ENCODE peak calls at places on chromosomes 7 and 10, in ten cellular contexts. R, I, T, K, Y, B, D, A, H and J are unnamed samples. For H3K27me3, the result is how much of the 10 kb centered on the place peaks cover.

GRCh38 chr10:80599424-80599847 is 61.7 kb downstream of the SH2D4B start:
- DNase-seq in R (peak), I (peak), T (peak), K (peak), Y (no peak), B (no peak), D (no peak), A (peak), H (no peak), J (peak)

GRCh38 chr10:92342801-92343200 is 51.8 kb downstream of the MARCHF5 start:
- DNase-seq in R (no peak), I (no peak), T (no peak), K (no peak), Y (peak), B (no peak), D (no peak), A (peak), H (no peak), J (peak)

GRCh38 chr7:122889116-122889515 is 2.9 kb upstream of the CADPS2 start:
- DNase-seq in R (no peak), I (no peak), T (no peak), K (no peak), Y (no peak), B (no peak), D (no peak), A (no peak), H (no peak), J (no peak)

GRCh38 chr7:130899071-130899451 is 165.1 kb upstream of the KLF14 start:
- DNase-seq in R (no peak), I (no peak), T (no peak), K (no peak), Y (no peak), B (no peak), D (no peak), A (no peak), H (no peak), J (no peak)

GRCh38 chr10:15715619-15716227 is 4.0 kb downstream of the ITGA8 start:
- DNase-seq in R (no peak), I (peak), T (no peak), K (no peak), Y (no peak), B (no peak), D (no peak), A (peak), H (no peak), J (peak)

GRCh38 chr10:24254180-24254579 is 45.2 kb downstream of the KIAA1217 start:
- DNase-seq in R (no peak), I (no peak), T (no peak), K (no peak), Y (peak), B (peak), D (no peak), A (no peak), H (no peak), J (no peak)

GRCh38 chr10:64115913-64116643 is 594.9 kb downstream of the REEP3 start:
- DNase-seq in R (no peak), I (no peak), T (peak), K (no peak), Y (no peak), B (no peak), D (no peak), A (peak), H (no peak), J (no peak)

GRCh38 chr7:74256446-74257408 is 2.5 kb upstream of the RFC2 start:
- DNase-seq in R (no peak), I (no peak), T (no peak), K (no peak), Y (peak), B (no peak), D (no peak), A (peak), H (no peak), J (peak)

GRCh38 chr10:100781145-100781665 is 35.8 kb downstream of the PAX2 start:
- DNase-seq in R (no peak), I (no peak), T (no peak), K (no peak), Y (no peak), B (no peak), D (no peak), A (no peak), H (no peak), J (no peak)

GRCh38 chr10:59245751-59246150 is 69.3 kb downstream of the PHYHIPL start:
- DNase-seq in R (no peak), I (no peak), T (no peak), K (no peak), Y (no peak), B (no peak), D (no peak), A (no peak), H (no peak), J (no peak)

GRCh38 chr7:133873631-133874030 is 253.5 kb upstream of the LRGUK start:
- DNase-seq in R (no peak), I (no peak), T (no peak), K (no peak), Y (peak), B (no peak), D (no peak), A (no peak), H (no peak), J (no peak)

GRCh38 chr7:81690688-81691087 is 79.2 kb downstream of the HGF start:
- DNase-seq in R (no peak), I (no peak), T (no peak), K (no peak), Y (no peak), B (no peak), D (no peak), A (no peak), H (no peak), J (no peak)

GRCh38 chr10:73576890-73577591 is 14.1 kb downstream of the USP54 start:
- DNase-seq in R (no peak), I (no peak), T (no peak), K (no peak), Y (peak), B (no peak), D (no peak), A (peak), H (no peak), J (peak)

GRCh38 chr7:2728309-2729042 is 40.5 kb downstream of the AMZ1 start:
- DNase-seq in R (peak), I (no peak), T (no peak), K (peak), Y (no peak), B (peak), D (no peak), A (peak), H (no peak), J (peak)

GRCh38 chr7:120273476-120273975 is 551 bp downstream of the KCND2 start:
- DNase-seq in R (peak), I (peak), T (no peak), K (peak), Y (peak), B (no peak), D (no peak), A (peak), H (no peak), J (peak)

GRCh38 chr10:4073912-4074311 is 288.9 kb upstream of the KLF6 start:
- DNase-seq in R (no peak), I (no peak), T (no peak), K (no peak), Y (peak), B (peak), D (no peak), A (no peak), H (no peak), J (peak)

GRCh38 chr7:34463830-34464229 is 194.2 kb upstream of the NPSR1 start:
- DNase-seq in R (no peak), I (no peak), T (no peak), K (no peak), Y (no peak), B (no peak), D (no peak), A (no peak), H (no peak), J (no peak)

GRCh38 chr10:35641430-35642015 is 573 bp downstream of the FZD8 start:
- DNase-seq in R (no peak), I (no peak), T (no peak), K (no peak), Y (peak), B (no peak), D (no peak), A (peak), H (no peak), J (peak)

GRCh38 chr7:49112222-49112621 is 187.9 kb downstream of the CDC14C start:
- DNase-seq in R (no peak), I (no peak), T (no peak), K (peak), Y (no peak), B (no peak), D (no peak), A (no peak), H (no peak), J (no peak)

GRCh38 chr7:81846398-81846797 is 76.6 kb upstream of the HGF start:
- DNase-seq in R (no peak), I (no peak), T (no peak), K (no peak), Y (peak), B (peak), D (no peak), A (peak), H (no peak), J (peak)

GRCh38 chr10:129880191-129880590 is 83.9 kb downstream of the EBF3 start:
- DNase-seq in R (no peak), I (no peak), T (no peak), K (no peak), Y (no peak), B (no peak), D (no peak), A (no peak), H (no peak), J (no peak)
- H3K27me3 ChIP-seq in R (under half), I (under half), T (under half), K (under half), Y (under half), B (under half), D (under half), A (under half), H (under half), J (under half)

GRCh38 chr10:114392112-114392835 is 12.0 kb downstream of the AFAP1L2 start:
- DNase-seq in R (no peak), I (no peak), T (no peak), K (no peak), Y (no peak), B (no peak), D (no peak), A (no peak), H (no peak), J (no peak)
- H3K27me3 ChIP-seq in R (under half), I (under half), T (under half), K (under half), Y (under half), B (under half), D (under half), A (under half), H (under half), J (under half)

GRCh38 chr7:105156731-105157130 is 142.7 kb downstream of the KMT2E start:
- DNase-seq in R (no peak), I (no peak), T (no peak), K (no peak), Y (no peak), B (no peak), D (no peak), A (no peak), H (no peak), J (no peak)
- H3K27me3 ChIP-seq in R (under half), I (under half), T (under half), K (under half), Y (under half), B (under half), D (under half), A (under half), H (under half), J (under half)

DNA sequence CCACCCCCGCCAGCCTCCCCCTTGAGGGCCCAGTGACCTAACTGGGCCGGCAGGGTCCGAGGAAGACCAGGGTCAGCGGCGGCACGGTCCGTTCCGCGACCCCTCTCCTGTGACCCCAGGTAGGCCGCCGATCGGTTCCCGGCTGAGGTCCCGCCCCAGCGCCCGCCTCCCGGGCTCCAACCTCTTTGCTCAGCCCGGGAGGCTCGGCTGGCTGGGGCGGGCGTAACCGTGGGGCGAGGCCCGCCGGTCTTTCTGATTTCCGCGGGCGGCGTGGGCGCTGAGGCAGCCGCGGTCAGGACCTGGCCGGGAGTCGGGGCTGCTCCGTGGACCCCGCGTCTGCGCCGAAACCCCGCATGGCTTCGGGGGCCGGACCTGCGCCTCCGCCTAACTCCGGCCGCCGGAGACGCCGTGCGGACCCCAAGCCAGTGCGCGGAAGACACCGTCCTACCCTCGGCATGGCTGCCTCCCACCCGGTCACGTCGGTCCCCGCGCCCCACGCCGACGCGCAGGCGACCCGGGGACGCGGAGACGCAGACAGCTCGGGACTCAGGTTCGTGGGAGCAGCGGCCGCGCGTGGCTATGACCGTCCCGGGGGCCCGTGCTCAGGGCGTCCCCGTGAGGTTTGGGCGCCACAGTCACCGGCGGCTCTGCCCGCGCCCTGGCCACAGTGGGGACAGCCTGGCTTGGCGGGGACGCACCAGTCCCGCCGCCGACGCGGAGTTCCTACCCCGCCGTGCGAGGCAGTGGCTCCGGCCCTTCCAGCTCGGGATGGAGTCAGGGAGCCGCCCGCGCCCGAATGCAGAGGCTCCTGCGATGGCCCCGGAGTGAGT is 1.0 kb upstream of the VENTX start:
- DNase-seq in R (no peak), I (no peak), T (no peak), K (no peak), Y (no peak), B (no peak), D (no peak), A (peak), H (no peak), J (no peak)
- H3K27me3 ChIP-seq in R (half or more), I (half or more), T (under half), K (half or more), Y (under half), B (half or more), D (half or more), A (under half), H (under half), J (half or more)

DNA sequence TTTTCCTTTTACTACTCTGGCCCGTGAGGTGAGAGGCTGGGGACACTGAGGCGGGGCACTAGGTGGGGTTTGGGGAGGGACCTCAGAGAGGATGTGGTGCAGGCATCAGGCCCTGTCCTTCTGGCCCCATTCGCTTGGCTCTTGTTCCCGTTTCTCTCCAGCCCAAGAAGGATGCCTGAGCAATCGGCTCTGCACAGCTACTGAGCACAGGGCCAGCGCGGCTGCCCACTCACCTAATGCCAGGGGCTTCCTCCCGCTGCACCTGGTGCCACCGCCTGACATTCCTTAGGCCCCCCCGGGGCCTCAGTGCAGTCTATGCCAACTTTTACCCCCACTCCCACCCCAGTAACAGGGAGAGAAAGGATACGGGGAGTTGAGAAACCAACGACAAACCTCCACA is 12.5 kb downstream of the EMX2 start:
- DNase-seq in R (no peak), I (no peak), T (no peak), K (no peak), Y (no peak), B (no peak), D (no peak), A (no peak), H (no peak), J (no peak)
- H3K27me3 ChIP-seq in R (half or more), I (half or more), T (half or more), K (half or more), Y (under half), B (under half), D (half or more), A (under half), H (under half), J (under half)

DNA sequence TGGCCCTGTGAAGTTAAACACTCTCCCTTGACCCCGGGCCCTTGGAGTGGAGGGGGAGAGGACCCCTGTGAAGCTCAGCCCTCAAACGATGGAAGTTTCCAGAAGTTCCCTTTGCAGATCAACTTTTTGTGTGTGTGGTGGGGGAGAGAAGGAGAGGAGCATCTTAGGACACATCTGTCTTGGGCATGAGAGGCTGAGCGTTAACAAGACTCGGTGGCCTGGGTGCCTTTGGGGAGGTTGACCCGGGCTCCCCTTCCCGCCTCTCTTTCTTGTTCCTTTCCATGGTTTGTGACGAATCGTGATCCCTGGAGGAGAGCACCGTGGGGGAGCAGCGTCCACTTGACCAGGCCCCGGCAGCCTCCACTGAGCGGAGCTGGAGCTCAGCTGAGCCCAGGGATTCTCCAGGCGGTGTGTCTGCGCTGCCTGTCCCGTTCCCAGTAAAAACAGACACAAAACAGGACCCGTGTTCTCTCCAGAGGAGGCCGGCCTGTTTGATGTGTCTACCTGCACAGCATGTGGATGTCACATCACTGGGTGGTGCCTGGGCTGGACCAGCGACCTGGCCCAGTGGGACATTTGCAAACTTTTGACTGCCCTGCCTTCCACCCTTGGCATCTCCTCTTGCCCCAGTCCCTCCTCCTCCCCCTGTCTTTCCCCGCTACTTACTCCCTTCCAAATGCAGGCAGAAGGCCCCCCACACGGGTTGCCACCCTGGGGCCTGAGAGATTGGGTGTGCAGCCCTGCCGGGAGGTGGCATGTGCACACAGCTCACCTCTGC is 1.7 kb upstream of the SHH start:
- DNase-seq in R (peak), I (no peak), T (no peak), K (peak), Y (no peak), B (no peak), D (no peak), A (no peak), H (no peak), J (peak)
- H3K27me3 ChIP-seq in R (half or more), I (half or more), T (half or more), K (half or more), Y (half or more), B (half or more), D (half or more), A (half or more), H (under half), J (half or more)

GRCh38 chr10:97069026-97069425 is 116.7 kb downstream of the SLIT1 start:
- DNase-seq in R (no peak), I (no peak), T (no peak), K (no peak), Y (no peak), B (no peak), D (no peak), A (no peak), H (no peak), J (peak)
- H3K27me3 ChIP-seq in R (under half), I (under half), T (under half), K (under half), Y (under half), B (under half), D (half or more), A (half or more), H (under half), J (under half)

GRCh38 chr7:100393233-100393905 is 20.1 kb downstream of the PILRA start:
- DNase-seq in R (no peak), I (no peak), T (no peak), K (no peak), Y (no peak), B (no peak), D (no peak), A (no peak), H (no peak), J (no peak)

GRCh38 chr7:100397336-100398081 is 24.2 kb downstream of the PILRA start:
- DNase-seq in R (no peak), I (no peak), T (no peak), K (no peak), Y (no peak), B (no peak), D (no peak), A (no peak), H (no peak), J (no peak)

GRCh38 chr7:100390286-100391028 is 17.2 kb downstream of the PILRA start:
- DNase-seq in R (no peak), I (no peak), T (no peak), K (no peak), Y (no peak), B (no peak), D (no peak), A (no peak), H (no peak), J (no peak)

GRCh38 chr7:100396421-100396982 is 23.2 kb downstream of the PILRA start:
- DNase-seq in R (no peak), I (no peak), T (no peak), K (no peak), Y (no peak), B (no peak), D (no peak), A (no peak), H (no peak), J (no peak)

GRCh38 chr7:100394077-100394476 is 20.8 kb downstream of the PILRA start:
- DNase-seq in R (no peak), I (no peak), T (no peak), K (no peak), Y (no peak), B (no peak), D (no peak), A (no peak), H (no peak), J (no peak)
- H3K27me3 ChIP-seq in R (under half), I (under half), T (under half), K (under half), Y (under half), B (under half), D (under half), A (under half), H (under half), J (under half)

GRCh38 chr10:121490906-121491519 is 107.2 kb downstream of the FGFR2 start:
- DNase-seq in R (no peak), I (no peak), T (no peak), K (no peak), Y (peak), B (no peak), D (no peak), A (no peak), H (no peak), J (no peak)

GRCh38 chr10:121494296-121494695 is 103.9 kb downstream of the FGFR2 start:
- DNase-seq in R (no peak), I (no peak), T (no peak), K (no peak), Y (no peak), B (no peak), D (no peak), A (no peak), H (no peak), J (no peak)

GRCh38 chr10:121497513-121497912 is 100.7 kb downstream of the FGFR2 start:
- DNase-seq in R (no peak), I (no peak), T (no peak), K (no peak), Y (no peak), B (no peak), D (no peak), A (no peak), H (no peak), J (no peak)

GRCh38 chr10:121498071-121498470 is 100.2 kb downstream of the FGFR2 start:
- DNase-seq in R (no peak), I (no peak), T (no peak), K (no peak), Y (no peak), B (no peak), D (no peak), A (no peak), H (no peak), J (no peak)

GRCh38 chr10:121495719-121496118 is 102.5 kb downstream of the FGFR2 start:
- DNase-seq in R (peak), I (no peak), T (no peak), K (no peak), Y (no peak), B (no peak), D (no peak), A (no peak), H (no peak), J (no peak)
- H3K27me3 ChIP-seq in R (under half), I (under half), T (under half), K (under half), Y (under half), B (under half), D (under half), A (under half), H (under half), J (under half)

GRCh38 chr10:8052344-8052969 is 2.0 kb upstream of the GATA3 start:
- DNase-seq in R (no peak), I (peak), T (no peak), K (no peak), Y (no peak), B (no peak), D (no peak), A (no peak), H (no peak), J (peak)
- H3K27me3 ChIP-seq in R (half or more), I (half or more), T (half or more), K (half or more), Y (half or more), B (half or more), D (half or more), A (half or more), H (under half), J (half or more)